ENCODE peak calls at places on chromosomes 4 and X, in seven cellular contexts. E, S, C, X, Z, D and O are unnamed samples. For H3K4me1, the result is how much of the 10 kb centered on the place peaks cover.

GRCh38 chrX:155966876-155967275 is 30.6 kb upstream of the IL9R start:
- DNase-seq in C (no peak), S (no peak), Z (no peak), X (no peak), E (no peak), D (no peak), O (peak)

GRCh38 chr4:184190711-184191110 is 27.0 kb downstream of the ENPP6 start:
- DNase-seq in E (no peak), X (no peak), C (no peak), S (no peak), Z (no peak), D (no peak), O (no peak)

GRCh38 chrX:20664774-20665173 is 398.1 kb upstream of the RPS6KA3 start:
- DNase-seq in C (no peak), X (no peak), S (no peak), D (no peak), Z (no peak), E (no peak), O (no peak)

GRCh38 chrX:30302957-30303356 is 6.2 kb downstream of the NR0B1 start:
- DNase-seq in E (no peak), X (no peak), S (peak), D (no peak), Z (peak), C (peak), O (peak)

GRCh38 chrX:150060406-150060805 is 122.1 kb upstream of the EOLA2 start:
- DNase-seq in E (no peak), S (no peak), Z (no peak), X (no peak), C (no peak), D (no peak), O (no peak)

GRCh38 chr4:139783761-139784484 is 118.3 kb downstream of the MGST2 start:
- DNase-seq in S (no peak), D (no peak), Z (no peak), C (peak), X (no peak), E (no peak), O (no peak)

GRCh38 chrX:129693343-129693742 is 38.6 kb upstream of the APLN start:
- DNase-seq in Z (peak), E (no peak), C (no peak), D (no peak), X (no peak), S (no peak), O (no peak)

GRCh38 chr4:168917150-168917779 is 92.8 kb downstream of the CBR4 start:
- DNase-seq in X (no peak), D (no peak), Z (no peak), C (no peak), S (no peak), E (no peak), O (no peak)

GRCh38 chr4:36823199-36823967 is 421.2 kb upstream of the NWD2 start:
- DNase-seq in X (no peak), C (no peak), D (no peak), E (no peak), Z (no peak), S (no peak), O (no peak)

GRCh38 chr4:77240469-77241066 is 83.6 kb downstream of the CCNG2 start:
- DNase-seq in D (peak), E (no peak), C (no peak), S (peak), X (no peak), Z (peak), O (peak)

GRCh38 chrX:150032742-150033141 is 94.5 kb upstream of the EOLA2 start:
- DNase-seq in E (no peak), S (no peak), C (no peak), D (no peak), Z (no peak), X (no peak), O (no peak)

GRCh38 chr4:8164687-8165086 is 6.1 kb upstream of the ABLIM2 start:
- DNase-seq in Z (no peak), X (no peak), D (no peak), E (no peak), C (no peak), S (no peak), O (no peak)

GRCh38 chr4:8163436-8164193 is 5.0 kb upstream of the ABLIM2 start:
- DNase-seq in X (no peak), E (no peak), C (no peak), S (no peak), Z (no peak), D (peak), O (no peak)

GRCh38 chr4:8163026-8163425 is 4.4 kb upstream of the ABLIM2 start:
- DNase-seq in Z (no peak), E (no peak), C (no peak), X (no peak), D (peak), S (no peak), O (no peak)

GRCh38 chr4:8165374-8165896 is 6.8 kb upstream of the ABLIM2 start:
- DNase-seq in E (no peak), Z (no peak), D (no peak), S (no peak), C (no peak), X (no peak), O (no peak)

DNA sequence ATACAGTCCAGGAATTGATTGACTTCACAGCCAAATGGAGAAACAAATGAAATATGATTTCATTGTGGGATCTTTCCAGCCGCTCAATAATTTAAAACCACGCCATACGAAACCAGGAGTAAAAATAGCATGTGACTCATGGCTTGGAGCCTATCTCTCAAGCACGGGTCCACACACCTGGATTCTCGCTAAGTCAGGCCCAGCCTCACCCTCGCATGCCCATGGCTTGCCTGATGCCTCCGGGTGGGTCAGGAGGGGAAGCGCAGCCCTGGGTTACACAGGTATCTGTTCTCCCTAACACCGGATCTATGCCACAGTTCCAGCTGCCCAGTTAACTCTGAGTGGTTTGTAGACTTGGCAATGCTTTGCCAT is 5.6 kb upstream of the ABLIM2 start:
- DNase-seq in C (no peak), E (no peak), X (no peak), Z (no peak), S (peak), D (no peak), O (no peak)
- H3K4me1 ChIP-seq in C (under half), E (under half), X (under half), Z (under half), S (under half), D (under half), O (under half)

GRCh38 chr4:118034061-118034785 is at the start of gene NDST3:
- DNase-seq in X (peak), D (peak), C (peak), Z (peak), E (peak), S (peak), O (peak)
- TF ChIP-seq CTCF in X (no peak), D (no peak), C (no peak), Z (peak), E (peak), S (peak), O (no peak)

DNA sequence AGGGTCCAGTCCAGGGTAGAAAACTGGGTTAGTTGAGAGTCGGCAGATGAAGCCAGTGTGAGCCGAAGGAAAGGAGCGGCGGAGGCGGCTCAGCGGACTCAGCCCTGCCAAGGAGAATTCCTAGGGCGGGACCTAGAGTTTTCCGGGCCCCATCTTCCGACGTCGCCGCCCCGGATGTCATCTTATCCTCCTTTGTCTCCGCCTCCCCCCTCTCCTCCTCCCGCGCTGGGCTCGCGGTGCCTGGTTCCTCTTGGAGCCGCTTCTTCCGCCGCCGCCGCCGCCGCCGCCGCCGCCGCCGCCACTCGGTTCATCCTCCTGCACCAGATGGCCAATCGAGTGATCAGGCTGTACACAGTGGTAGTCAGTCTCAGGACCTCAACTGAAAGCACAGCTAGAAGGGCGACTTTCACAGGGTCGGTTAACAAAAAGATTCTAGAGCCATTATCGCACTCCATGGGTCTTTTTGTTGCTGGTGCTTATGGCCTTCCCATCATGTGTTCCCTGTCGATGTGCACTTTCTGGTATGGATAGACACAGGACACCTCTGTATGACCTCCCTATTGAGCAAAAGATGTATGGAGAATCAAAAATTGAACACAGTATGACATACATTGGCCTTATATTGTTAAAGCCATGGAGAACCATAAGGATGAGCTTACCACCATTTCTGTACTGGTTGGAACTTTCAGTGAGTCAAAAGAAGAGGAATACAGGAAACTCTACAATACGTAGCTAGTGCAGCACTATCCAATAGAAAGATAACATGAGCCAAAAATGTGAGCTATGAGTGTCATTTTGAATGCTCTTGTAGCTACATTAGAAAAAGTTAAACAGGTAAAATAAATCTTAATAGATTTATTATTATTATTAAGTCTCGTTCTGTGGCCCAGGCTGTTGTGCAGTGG is 32.4 kb upstream of the THOC2 start:
- DNase-seq in S (peak), E (peak), D (peak), X (peak), Z (peak), C (peak), O (peak)
- TF ChIP-seq POLR2A in S (no peak), E (no peak), D (peak), X (no peak), Z (no peak), C (no peak), O (peak)

DNA sequence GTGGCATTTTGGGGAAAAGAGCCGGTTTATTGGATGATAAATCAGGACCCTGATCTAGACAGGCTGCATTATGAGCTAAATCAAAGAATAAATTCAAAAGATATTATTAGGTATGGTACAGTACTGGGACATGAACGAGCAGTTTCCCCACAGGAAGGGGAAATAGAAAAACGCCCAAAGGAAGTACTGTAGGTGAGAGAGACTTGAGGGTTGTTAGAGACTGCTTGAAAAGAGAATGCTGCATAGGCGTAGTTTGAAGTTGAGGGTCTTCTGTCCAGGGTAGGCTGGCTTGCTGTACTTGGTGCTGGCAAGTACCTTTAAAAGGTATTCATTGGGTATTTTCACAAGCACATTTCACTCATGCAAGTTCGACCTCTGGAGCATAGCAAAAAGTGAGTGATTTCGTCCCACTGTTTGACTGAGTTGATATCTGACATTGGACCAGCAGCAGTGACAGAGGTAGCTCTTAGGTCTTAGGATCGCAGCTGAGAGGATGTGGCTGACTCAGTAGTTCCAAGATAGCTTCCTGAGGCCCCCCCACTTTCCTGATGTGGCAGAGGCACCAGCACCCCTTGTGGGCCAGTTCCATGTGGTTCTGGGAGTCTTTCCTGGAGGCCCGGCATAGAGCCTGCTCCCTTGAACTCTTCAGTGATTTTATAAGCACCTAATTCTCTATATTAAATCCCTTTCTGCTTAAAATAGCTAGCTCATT is 64.3 kb downstream of the TMEM131L start:
- DNase-seq in C (no peak), X (no peak), Z (no peak), E (no peak), S (no peak), D (no peak), O (no peak)
- H3K4me1 ChIP-seq in C (under half), X (under half), Z (under half), E (under half), S (half or more), D (under half), O (under half)

GRCh38 chr4:24915121-24915922 is 2.5 kb upstream of the CCDC149 start:
- DNase-seq in Z (no peak), C (peak), E (no peak), D (no peak), X (no peak), S (no peak), O (peak)
- TF ChIP-seq CTCF in Z (peak), C (no peak), E (no peak), D (no peak), X (no peak), S (no peak), O (no peak)

DNA sequence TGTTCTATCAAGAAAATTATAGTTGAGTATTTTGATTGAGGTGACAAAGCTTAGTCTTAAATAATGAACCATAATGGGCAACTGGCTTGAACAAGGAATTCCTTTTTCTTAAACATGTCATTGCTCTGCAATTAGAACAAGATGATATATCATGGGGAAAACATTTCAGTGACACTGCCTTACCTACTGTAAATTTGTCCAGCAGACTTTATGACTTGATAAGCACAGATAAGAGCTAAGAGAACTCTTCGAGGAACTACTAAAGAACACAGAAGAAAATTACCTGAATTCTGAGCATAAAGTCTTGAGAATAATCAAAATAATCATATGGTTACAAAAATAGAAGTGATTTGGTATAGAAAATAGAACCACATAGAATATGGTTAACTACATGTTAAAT is 257.8 kb downstream of the PDHA2 start:
- DNase-seq in S (no peak), E (no peak), D (no peak), C (no peak), X (no peak), Z (no peak), O (no peak)
- TF ChIP-seq POLR2A in S (no peak), E (no peak), D (no peak), C (no peak), X (no peak), Z (no peak), O (no peak)

GRCh38 chr4:7901274-7901845 is 38.3 kb downstream of the AFAP1 start:
- DNase-seq in Z (no peak), D (no peak), C (no peak), S (no peak), X (no peak), E (no peak), O (no peak)

GRCh38 chr4:7904108-7904516 is 35.5 kb downstream of the AFAP1 start:
- DNase-seq in E (no peak), S (no peak), Z (no peak), D (no peak), X (no peak), C (no peak), O (no peak)

GRCh38 chr4:7902101-7902553 is 37.5 kb downstream of the AFAP1 start:
- DNase-seq in D (no peak), Z (no peak), E (no peak), X (no peak), S (no peak), C (no peak), O (no peak)

GRCh38 chr4:7903686-7904085 is 36.0 kb downstream of the AFAP1 start:
- DNase-seq in S (no peak), E (no peak), X (no peak), Z (no peak), D (no peak), C (no peak), O (no peak)

DNA sequence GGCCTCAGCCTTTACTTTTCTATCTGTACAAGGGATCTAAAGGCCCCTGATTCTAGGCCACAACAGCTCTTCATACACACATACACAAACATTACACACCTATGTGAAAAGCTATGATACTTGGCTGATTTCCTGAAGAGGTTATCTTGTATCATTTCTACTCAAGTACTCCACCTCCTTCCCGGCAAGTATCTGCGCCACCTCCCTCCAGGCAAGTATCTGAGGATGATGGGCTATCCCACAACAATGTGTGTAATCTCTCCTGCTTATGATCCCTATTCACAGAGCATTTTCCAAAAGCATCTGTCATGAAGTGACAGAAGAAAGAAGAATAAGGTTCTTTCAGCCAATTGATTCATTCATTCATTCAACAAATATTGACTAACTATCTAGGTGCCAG is 36.8 kb downstream of the AFAP1 start:
- DNase-seq in E (no peak), D (no peak), Z (no peak), X (no peak), C (no peak), S (no peak), O (no peak)
- H3K4me1 ChIP-seq in E (under half), D (under half), Z (under half), X (under half), C (under half), S (half or more), O (under half)

DNA sequence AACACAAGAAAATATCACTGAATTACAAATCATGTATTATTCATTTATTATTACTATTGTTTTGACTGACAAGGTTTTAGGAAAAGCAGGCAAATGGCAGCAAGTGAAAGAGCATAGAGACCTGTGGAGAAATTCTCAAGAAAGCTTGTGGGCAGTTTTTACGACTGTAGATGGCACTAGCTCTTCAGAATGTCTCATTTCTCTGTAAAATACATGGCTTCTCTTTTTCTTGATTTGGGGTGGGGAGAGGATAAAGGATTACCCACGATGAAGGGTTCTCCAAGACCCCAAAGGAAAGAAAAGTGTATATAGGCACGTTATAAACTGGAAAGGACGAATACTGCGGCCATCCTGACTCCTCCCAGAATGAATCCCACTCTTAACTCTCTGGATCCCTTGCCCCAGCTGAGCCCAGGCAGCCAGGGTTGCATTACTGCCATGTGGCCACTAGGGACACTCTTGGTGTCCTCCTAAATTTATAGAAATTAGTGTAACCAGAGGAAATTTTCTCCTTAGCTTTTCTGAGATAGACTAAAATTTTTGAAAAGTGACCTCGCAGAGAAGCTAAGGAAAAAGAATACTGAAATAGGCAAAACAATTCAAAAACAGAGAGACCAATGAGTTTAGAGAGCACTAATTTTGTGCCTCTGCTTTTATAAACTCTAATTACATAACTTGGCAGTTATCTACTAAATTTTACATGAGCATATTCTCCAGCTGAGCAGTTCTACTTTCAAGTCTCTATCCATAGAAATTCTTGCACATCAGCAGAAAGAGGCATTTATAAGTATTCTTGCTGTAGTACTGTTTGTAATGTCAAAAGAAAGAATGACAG is 37.7 kb upstream of the PCDH19 start:
- DNase-seq in C (no peak), Z (peak), D (peak), X (peak), S (no peak), E (peak), O (peak)
- TF ChIP-seq CTCF in C (peak), Z (peak), D (peak), X (peak), S (no peak), E (peak), O (peak)